ENCODE peak calls at places on chromosomes 6 and 20, in four cellular contexts. Z is GM23248, R is neuronal stem cell, E is GM12878. L is an unnamed sample.

GRCh38 chr6:170042086-170042485 is 248.8 kb downstream of the DLL1 start:
- DNase-seq in Z (no peak), R (no peak), E (no peak), L (no peak)

GRCh38 chr20:38426006-38426405 is 9.1 kb downstream of the SNHG17 start:
- DNase-seq in Z (peak; percentile 98), R (no peak), E (no peak), L (peak; percentile 87)

GRCh38 chr6:32838114-32838958 is at the start of gene TAP2:
- DNase-seq in Z (peak; percentile 96), R (peak; percentile 87), E (no peak), L (peak; percentile 92)

GRCh38 chr20:62907377-62908317 is 18.7 kb downstream of the DIDO1 start:
- DNase-seq in Z (peak; percentile 22), R (no peak), E (no peak), L (no peak)

GRCh38 chr20:53829086-53829703 is 235.6 kb upstream of the ZNF217 start:
- DNase-seq in Z (peak; percentile 99), R (no peak), E (no peak), L (peak; percentile 97)

GRCh38 chr6:109455502-109456282 is at the start of gene MICAL1:
- DNase-seq in Z (peak; percentile 86), R (peak; percentile 68), E (peak; percentile 45), L (peak; percentile 63)

GRCh38 chr6:44078795-44079671 is 48.2 kb downstream of the MRPL14 start:
- DNase-seq in Z (peak; percentile 74), R (peak; percentile 82), E (no peak), L (peak; percentile 73)

GRCh38 chr20:34042286-34042685 is 48.6 kb downstream of the RALY start:
- DNase-seq in Z (no peak), R (no peak), E (no peak), L (no peak)

GRCh38 chr6:63523630-63524029 is 48.6 kb upstream of the LOC128125822 start:
- DNase-seq in Z (no peak), R (no peak), E (no peak), L (no peak)

GRCh38 chr20:55390791-55391190 is 614.5 kb downstream of the CBLN4 start:
- DNase-seq in Z (no peak), R (no peak), E (no peak), L (peak; percentile 2)

DNA sequence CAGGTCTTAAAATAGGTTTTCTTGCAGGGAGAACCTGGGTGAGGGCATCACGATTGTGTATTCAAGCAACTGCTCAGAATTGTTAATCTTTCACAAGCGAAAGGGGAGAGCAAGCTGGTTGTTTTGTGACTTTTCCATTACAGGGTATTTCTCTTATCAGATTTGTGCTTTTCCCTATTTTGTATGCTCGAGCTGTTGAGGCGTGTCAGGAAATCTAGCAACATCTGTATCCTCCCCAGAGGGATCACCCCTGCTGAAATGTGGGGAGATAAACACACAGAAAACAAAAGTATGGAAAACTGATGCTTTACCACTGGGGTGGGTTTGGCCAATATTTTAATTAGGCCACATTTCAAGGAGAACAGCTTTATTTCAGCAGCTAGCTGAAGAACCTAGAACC is 187.0 kb downstream of the DTNBP1 start:
- DNase-seq in Z (no peak), R (no peak), E (no peak), L (no peak)
- H2AFZ ChIP-seq in Z (no peak overlapping the region), R (no peak overlapping the region), E (no peak overlapping the region), L (no peak overlapping the region)

GRCh38 chr6:138817799-138818198 is 21.9 kb downstream of the ECT2L start:
- DNase-seq in Z (peak; percentile 88), R (no peak), E (no peak), L (peak; percentile 88)
- H3K4me3 ChIP-seq in Z (no peak overlapping the region), R (no peak overlapping the region), E (no peak overlapping the region), L (no peak overlapping the region)

GRCh38 chr20:59145926-59146800 is 17.5 kb upstream of the ZNF831 start:
- DNase-seq in Z (no peak), R (no peak), E (no peak), L (no peak)
- H3K4me1 ChIP-seq in Z (no peaks in the 10 kb centered on the region), R (no peaks in the 10 kb centered on the region), E (no peaks in the 10 kb centered on the region), L (no peaks in the 10 kb centered on the region)

GRCh38 chr6:81981812-81982211 is 229.3 kb upstream of the TENT5A start:
- DNase-seq in Z (peak; percentile 76), R (no peak), E (no peak), L (peak; percentile 90)
- H2AFZ ChIP-seq in Z (peak overlapping the region; percentile 67), R (no peak overlapping the region), E (peak overlapping the region; percentile 63), L (peak overlapping the region; percentile 51)

DNA sequence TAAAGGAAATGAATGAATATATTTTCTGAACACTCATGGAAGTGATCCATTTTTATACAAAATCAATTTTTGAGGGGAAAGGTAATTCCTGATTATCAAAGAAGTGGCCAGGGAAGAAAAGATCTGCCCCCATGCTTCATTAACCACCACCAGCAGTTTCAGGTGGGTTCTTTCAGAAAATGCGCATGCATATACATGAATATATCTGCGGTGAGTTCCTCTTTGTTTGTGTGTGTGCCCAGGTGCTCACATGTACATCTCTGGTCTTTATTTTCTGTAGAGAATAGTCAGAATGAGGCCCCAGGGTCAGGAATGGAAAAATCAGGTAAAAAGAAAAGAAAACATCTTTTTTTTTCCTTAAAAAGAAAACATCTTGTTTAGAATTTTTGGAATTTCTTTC is 88.4 kb downstream of the SGK1 start:
- DNase-seq in Z (no peak), R (no peak), E (no peak), L (no peak)
- H3K4me3 ChIP-seq in Z (no peak overlapping the region), R (no peak overlapping the region), E (no peak overlapping the region), L (no peak overlapping the region)

GRCh38 chr6:114327074-114327473 is 15.7 kb downstream of the HS3ST5 start:
- DNase-seq in Z (no peak), R (no peak), E (no peak), L (no peak)
- H3K4me1 ChIP-seq in Z (no peaks in the 10 kb centered on the region), R (no peaks in the 10 kb centered on the region), E (no peaks in the 10 kb centered on the region), L (no peaks in the 10 kb centered on the region)

DNA sequence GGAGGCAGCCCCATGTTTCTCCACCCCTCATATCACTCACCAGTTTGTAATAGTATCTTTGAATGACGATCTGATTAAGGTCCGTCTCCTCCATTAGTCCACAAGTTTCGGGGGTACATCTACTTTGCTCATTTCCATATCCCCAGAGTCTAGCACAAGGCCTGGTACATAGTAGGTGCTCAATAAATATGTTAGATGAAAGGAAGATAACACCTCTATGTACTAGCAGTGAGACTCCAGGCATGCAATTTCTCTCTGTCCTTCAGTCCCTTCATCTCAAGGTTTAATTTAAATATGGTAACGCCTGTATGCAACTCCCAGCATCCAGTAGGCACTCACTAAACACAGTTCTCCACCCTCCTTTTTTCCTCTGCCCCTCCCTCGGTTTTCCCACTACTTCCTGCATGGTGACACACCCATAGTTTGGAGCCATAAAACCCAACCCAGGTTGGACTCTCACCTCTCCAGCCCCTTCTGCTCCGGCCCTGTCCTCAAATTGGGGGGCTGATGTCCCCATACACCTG is 458 bp upstream of the HNF4A start:
- DNase-seq in Z (no peak), R (no peak), E (no peak), L (no peak)
- H2AFZ ChIP-seq in Z (no peak overlapping the region), R (no peak overlapping the region), E (no peak overlapping the region), L (no peak overlapping the region)

GRCh38 chr6:36677753-36678487 is 594 bp upstream of the CDKN1A start:
- DNase-seq in Z (peak; percentile 45), R (no peak), E (no peak), L (no peak)
- H3K4me3 ChIP-seq in Z (peak overlapping the region; percentile 94), R (peak overlapping the region; percentile 81), E (peak overlapping the region; percentile 75), L (peak overlapping the region; percentile 10)

DNA sequence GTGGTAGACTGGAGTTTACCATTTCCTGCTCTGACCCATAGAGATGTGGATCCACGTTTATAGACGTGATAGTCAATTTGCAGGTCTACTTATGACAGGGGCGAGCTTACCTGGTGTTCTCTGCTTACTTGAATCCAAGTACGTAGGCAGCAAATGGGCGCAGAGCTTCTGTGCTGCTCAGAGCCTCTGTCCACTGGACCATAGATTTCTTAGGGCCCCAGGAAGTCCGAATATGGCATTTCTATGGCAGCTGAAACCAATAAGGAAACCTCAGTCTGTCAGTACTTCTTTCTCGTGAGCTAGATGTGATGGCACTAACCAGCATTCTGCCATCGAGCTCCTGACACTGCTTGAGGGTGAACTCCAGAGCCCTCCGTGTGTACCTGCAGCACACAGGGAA is 19.5 kb upstream of the NPEPL1 start:
- DNase-seq in Z (no peak), R (no peak), E (no peak), L (no peak)
- H3K4me1 ChIP-seq in Z (peaks cover 9% of the 10 kb centered on the region), R (peaks cover 7% of the 10 kb centered on the region), E (peaks cover 8% of the 10 kb centered on the region), L (no peaks in the 10 kb centered on the region)

GRCh38 chr20:58950603-58951002 is 30.5 kb upstream of the NELFCD start:
- DNase-seq in Z (no peak), R (no peak), E (no peak), L (no peak)
- H2AFZ ChIP-seq in Z (no peak overlapping the region), R (no peak overlapping the region), E (no peak overlapping the region), L (no peak overlapping the region)